ENCODE peak calls at places on chromosomes 5 and 9, in six cellular contexts. F, B, G, U, E and K are unnamed samples.

GRCh38 chr5:33936004-33936380 is 194 bp upstream of the RXFP3 start:
- DNase-seq in F (peak), B (peak), G (peak), U (no peak), E (no peak), K (peak)

GRCh38 chr5:52010430-52010829 is 627.2 kb downstream of the ISL1 start:
- DNase-seq in F (no peak), B (no peak), G (no peak), U (no peak), E (no peak), K (no peak)

GRCh38 chr9:131402738-131403492 is 9.0 kb downstream of the PRRC2B start:
- DNase-seq in F (peak), B (no peak), G (peak), U (peak), E (no peak), K (no peak)

GRCh38 chr9:93580654-93581380 is 4.4 kb downstream of the PHF2 start:
- DNase-seq in F (no peak), B (no peak), G (no peak), U (peak), E (no peak), K (no peak)

GRCh38 chr9:100575765-100576368 is 2.0 kb upstream of the CAVIN4 start:
- DNase-seq in F (no peak), B (no peak), G (peak), U (no peak), E (no peak), K (no peak)

GRCh38 chr5:7808998-7809397 is 41.9 kb downstream of the CFAP90 start:
- DNase-seq in F (no peak), B (no peak), G (no peak), U (no peak), E (no peak), K (no peak)

GRCh38 chr5:76196886-76197489 is 113.8 kb downstream of the SV2C start:
- DNase-seq in F (no peak), B (no peak), G (no peak), U (no peak), E (no peak), K (no peak)

GRCh38 chr9:122389195-122389594 is 18.4 kb downstream of the PTGS1 start:
- DNase-seq in F (no peak), B (no peak), G (no peak), U (peak), E (no peak), K (no peak)

GRCh38 chr9:115650768-115651167 is 502.8 kb upstream of the PAPPA start:
- DNase-seq in F (no peak), B (no peak), G (peak), U (no peak), E (no peak), K (no peak)

GRCh38 chr5:177336112-177336511 is 15.4 kb downstream of the LMAN2 start:
- DNase-seq in F (no peak), B (no peak), G (no peak), U (no peak), E (no peak), K (no peak)

GRCh38 chr9:2764371-2764770 is 47.1 kb downstream of the KCNV2 start:
- DNase-seq in F (no peak), B (no peak), G (no peak), U (no peak), E (no peak), K (no peak)

GRCh38 chr5:116289276-116289675 is 204.5 kb downstream of the COMMD10 start:
- DNase-seq in F (no peak), B (no peak), G (no peak), U (no peak), E (no peak), K (no peak)

GRCh38 chr5:93188876-93189485 is 392.0 kb downstream of the NR2F1-AS1 start:
- DNase-seq in F (no peak), B (no peak), G (no peak), U (no peak), E (no peak), K (no peak)

GRCh38 chr9:116174347-116174746 is 20.8 kb downstream of the PAPPA start:
- DNase-seq in F (peak), B (no peak), G (peak), U (no peak), E (no peak), K (no peak)

GRCh38 chr5:177607452-177608192 is 7.7 kb downstream of the B4GALT7 start:
- DNase-seq in F (peak), B (peak), G (peak), U (peak), E (peak), K (peak)

GRCh38 chr5:35717718-35718117 is 100.1 kb downstream of the SPEF2 start:
- DNase-seq in F (no peak), B (no peak), G (no peak), U (no peak), E (no peak), K (no peak)

GRCh38 chr9:86282979-86283535 is 719 bp upstream of the ISCA1 start:
- DNase-seq in F (peak), B (no peak), G (peak), U (no peak), E (no peak), K (no peak)

GRCh38 chr5:116626272-116626723 is 51.7 kb upstream of the SEMA6A start:
- DNase-seq in F (peak), B (no peak), G (peak), U (peak), E (no peak), K (no peak)

GRCh38 chr5:153461341-153461740 is 29.1 kb upstream of the GRIA1 start:
- DNase-seq in F (no peak), B (no peak), G (no peak), U (no peak), E (no peak), K (no peak)

DNA sequence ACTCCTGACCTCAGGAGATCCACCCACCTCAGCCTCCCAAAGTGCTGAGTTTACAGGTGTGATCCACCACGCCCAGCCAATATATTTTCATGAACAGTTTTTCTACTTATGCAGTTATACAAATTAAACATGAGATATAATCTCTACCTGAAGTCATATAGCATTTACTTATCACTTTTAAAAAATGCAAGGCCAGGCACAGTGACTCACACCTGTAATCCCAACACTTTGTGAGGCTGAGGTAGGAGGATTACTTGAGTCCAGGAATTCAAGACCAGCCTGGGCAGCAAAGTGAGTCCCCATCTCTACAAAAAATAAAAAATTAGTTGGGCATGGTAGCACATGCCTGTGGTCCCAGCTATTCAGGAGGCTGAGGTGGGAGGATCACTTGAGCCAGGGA is 164.7 kb upstream of the LHFPL2 start:
- DNase-seq in F (no peak), B (no peak), G (no peak), U (no peak), E (no peak), K (no peak)
- TF ChIP-seq CTCF in F (no peak), B (no peak), G (no peak), U (no peak), E (no peak), K (no peak)

DNA sequence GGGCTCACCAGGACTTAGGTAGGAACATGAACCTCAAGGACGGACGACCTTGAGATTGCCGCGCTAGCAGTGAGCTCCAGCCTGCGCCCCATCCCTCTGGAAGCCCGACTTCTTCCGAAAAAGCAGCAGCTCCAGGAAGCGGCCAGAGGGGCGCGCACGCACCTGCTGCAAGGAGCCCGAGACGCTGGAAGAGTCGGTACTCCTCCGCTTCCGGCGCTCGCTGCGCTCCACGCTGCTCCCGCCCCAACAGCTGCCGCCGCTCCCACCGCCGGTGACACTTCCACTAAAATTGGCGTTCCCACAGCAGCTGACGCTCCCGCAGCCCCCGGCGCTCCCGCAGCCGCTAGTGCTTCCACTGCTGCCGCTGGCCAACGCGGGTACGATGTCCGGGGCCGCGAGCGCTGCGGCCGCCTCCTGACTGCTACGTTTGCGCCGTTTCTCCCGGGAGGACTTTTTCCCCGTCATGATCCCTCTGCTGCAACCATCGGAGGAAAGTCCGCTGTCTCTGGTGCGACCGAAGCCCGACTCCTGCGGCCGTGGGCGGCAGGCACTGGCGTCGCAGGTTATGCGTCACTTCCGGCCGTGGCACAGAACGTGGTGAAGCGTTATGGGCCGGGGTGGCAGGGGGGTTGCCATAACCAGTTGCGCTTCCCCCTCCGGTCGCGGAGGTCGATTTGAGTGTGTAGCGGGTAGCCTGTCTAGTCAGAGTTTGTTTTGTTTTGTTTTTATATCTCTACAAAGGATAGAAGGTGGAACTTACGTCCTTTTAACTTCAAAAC is at the start of gene CAAP1:
- DNase-seq in F (peak), B (peak), G (peak), U (peak), E (peak), K (peak)
- TF ChIP-seq CTCF in F (peak), B (no peak), G (peak), U (no peak), E (peak), K (peak)

GRCh38 chr5:68661237-68661636 is 432.6 kb upstream of the SLC30A5 start:
- DNase-seq in F (peak), B (no peak), G (no peak), U (no peak), E (no peak), K (no peak)
- TF ChIP-seq CTCF in F (peak), B (no peak), G (peak), U (no peak), E (no peak), K (peak)

GRCh38 chr5:56829137-56829536 is 13.8 kb downstream of the MAP3K1 start:
- DNase-seq in F (no peak), B (no peak), G (no peak), U (no peak), E (no peak), K (no peak)

GRCh38 chr5:56824019-56824418 is 8.7 kb downstream of the MAP3K1 start:
- DNase-seq in F (no peak), B (no peak), G (no peak), U (no peak), E (no peak), K (no peak)

GRCh38 chr5:56827923-56828322 is 12.6 kb downstream of the MAP3K1 start:
- DNase-seq in F (no peak), B (no peak), G (no peak), U (no peak), E (no peak), K (no peak)

GRCh38 chr5:56825222-56825824 is 10.0 kb downstream of the MAP3K1 start:
- DNase-seq in F (no peak), B (no peak), G (no peak), U (no peak), E (no peak), K (no peak)

DNA sequence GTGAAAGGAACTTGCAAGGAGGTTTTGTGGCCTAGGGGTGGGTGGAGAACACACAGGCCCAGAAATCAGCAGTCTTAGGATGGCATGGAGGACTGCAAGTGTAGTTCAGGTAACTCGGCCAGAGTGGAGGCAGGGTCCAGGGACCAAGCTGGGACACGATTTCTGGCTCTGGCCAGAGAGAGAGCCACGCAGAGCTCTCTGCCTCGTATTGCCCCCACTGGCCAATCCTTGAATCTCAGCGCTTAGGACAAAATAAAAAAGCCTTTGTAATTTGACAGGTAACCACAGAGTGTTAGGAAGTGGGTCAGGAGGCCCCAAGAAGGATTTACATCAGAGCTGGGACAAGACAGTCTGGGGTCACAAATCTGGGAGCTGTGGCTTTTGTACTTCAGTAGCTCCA is 11.7 kb downstream of the MAP3K1 start:
- DNase-seq in F (no peak), B (no peak), G (no peak), U (no peak), E (no peak), K (no peak)
- TF ChIP-seq CTCF in F (peak), B (no peak), G (peak), U (no peak), E (peak), K (peak)

DNA sequence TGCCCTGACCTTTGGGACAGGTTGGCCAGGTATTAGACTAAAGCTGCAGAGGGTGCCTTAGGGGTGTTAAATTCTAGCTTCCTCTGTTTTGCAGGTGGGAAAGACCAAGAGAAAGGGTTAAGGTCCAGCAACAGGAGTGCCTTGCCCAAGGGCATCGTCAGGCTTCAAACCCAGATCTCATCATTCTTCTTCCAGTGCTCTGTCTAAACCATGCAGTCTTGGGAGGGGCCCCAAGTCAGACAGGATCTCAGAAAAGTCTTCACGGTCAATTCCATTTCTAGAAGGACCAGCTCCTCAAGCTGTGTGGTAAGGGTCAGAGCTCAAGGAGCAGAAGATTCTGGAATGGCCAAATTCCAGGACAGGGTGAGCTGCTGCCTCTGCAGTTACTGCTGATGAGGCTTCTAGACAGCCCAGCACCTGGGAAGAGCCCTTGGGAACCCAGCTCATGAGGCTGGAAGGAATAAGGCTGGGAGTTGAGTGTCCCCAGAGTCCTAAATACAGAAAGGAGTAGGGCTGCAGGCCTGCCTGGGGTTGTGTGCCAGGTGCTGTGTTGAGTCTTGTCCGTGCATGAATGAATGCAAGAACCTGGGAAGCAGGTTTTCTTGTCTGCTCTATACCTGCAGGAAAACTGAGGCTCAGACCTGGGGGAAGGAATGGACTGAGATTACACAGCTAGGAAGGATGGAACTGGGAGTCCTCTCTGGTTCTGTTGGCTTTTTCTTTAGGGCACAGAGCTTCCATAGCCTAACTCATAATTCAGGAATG is 69.3 kb downstream of the WWC1 start:
- DNase-seq in F (no peak), B (no peak), G (no peak), U (no peak), E (no peak), K (no peak)
- TF ChIP-seq CTCF in F (no peak), B (no peak), G (no peak), U (no peak), E (no peak), K (no peak)

GRCh38 chr9:5714501-5715401 is 85.8 kb downstream of the RIC1 start:
- DNase-seq in F (peak), B (no peak), G (peak), U (no peak), E (no peak), K (no peak)
- TF ChIP-seq CTCF in F (peak), B (no peak), G (peak), U (no peak), E (no peak), K (peak)

GRCh38 chr5:158759276-158759675 is 340.4 kb downstream of the EBF1 start:
- DNase-seq in F (no peak), B (no peak), G (no peak), U (no peak), E (no peak), K (no peak)

GRCh38 chr5:158755971-158756370 is 343.7 kb downstream of the EBF1 start:
- DNase-seq in F (no peak), B (no peak), G (peak), U (no peak), E (no peak), K (no peak)

GRCh38 chr5:158758666-158759065 is 341.1 kb downstream of the EBF1 start:
- DNase-seq in F (no peak), B (no peak), G (peak), U (no peak), E (no peak), K (no peak)

GRCh38 chr5:158755221-158755620 is 344.5 kb downstream of the EBF1 start:
- DNase-seq in F (no peak), B (no peak), G (no peak), U (no peak), E (no peak), K (no peak)

DNA sequence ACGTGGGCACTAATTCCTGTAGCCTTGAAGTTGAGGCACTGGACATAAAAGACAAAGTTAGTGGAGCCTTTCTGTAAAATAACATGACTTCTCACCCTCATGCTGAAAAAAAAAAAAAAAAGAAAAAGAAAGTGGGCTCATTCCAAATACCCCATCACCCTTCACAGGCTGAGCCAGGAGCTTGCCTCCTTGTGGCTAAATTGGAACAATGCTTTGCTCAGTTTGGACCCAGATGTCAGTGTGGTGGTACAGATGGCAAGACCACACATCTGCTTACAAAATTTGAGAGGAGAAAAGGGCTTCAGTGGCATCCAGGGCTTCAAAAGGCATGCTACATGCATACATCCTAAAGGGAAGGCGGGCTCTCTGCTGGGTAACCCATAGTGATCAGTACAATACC is 342.8 kb downstream of the EBF1 start:
- DNase-seq in F (no peak), B (no peak), G (peak), U (no peak), E (no peak), K (no peak)
- TF ChIP-seq CTCF in F (no peak), B (no peak), G (peak), U (no peak), E (no peak), K (peak)

GRCh38 chr5:180866296-180866695 is 5.2 kb upstream of the ZFP62 start:
- DNase-seq in F (peak), B (no peak), G (no peak), U (no peak), E (no peak), K (no peak)

GRCh38 chr5:180862645-180863044 is 1.6 kb upstream of the ZFP62 start:
- DNase-seq in F (no peak), B (no peak), G (no peak), U (no peak), E (no peak), K (no peak)

GRCh38 chr5:180860273-180860886 is 696 bp downstream of the ZFP62 start:
- DNase-seq in F (peak), B (peak), G (peak), U (no peak), E (peak), K (no peak)

GRCh38 chr5:180866985-180867384 is 5.9 kb upstream of the ZFP62 start:
- DNase-seq in F (no peak), B (no peak), G (no peak), U (no peak), E (no peak), K (no peak)

GRCh38 chr5:180860887-180861822 is at the start of gene ZFP62:
- DNase-seq in F (peak), B (peak), G (peak), U (peak), E (peak), K (peak)
- TF ChIP-seq CTCF in F (no peak), B (no peak), G (peak), U (no peak), E (no peak), K (no peak)

DNA sequence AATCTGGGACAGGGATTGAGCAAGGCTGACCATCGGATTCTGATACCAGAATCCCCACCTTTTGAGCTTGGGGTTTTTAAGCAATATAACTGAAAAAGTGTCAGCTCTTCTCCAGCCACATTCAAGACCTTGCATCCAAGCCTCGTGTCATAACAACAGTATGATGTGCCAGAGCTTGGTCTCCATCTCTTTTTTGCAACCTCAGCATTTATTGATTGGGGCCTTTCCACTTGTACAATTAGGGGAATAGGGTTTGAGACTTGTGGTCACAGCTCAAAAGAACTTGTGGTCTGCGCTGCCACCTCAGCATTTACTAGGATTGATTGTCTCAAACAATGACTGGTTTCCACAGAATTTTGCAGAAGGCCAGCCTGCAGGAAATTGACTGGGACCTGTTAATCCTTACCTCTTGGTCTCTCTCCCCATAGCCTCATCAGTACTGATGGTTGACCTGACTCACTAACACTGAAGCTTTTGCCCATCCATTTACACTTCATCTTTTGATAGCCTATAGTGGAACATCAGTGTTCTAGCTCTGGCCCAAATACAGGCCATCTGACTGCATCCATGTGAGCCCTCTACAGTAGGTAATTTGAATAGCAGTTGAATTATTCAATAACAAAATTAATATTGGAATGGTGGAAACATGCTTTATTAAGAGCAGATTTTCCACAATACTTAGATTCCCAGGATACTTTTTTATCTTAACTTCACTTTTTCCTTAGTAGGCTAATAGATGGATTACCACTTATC is 381.6 kb upstream of the PRR16 start:
- DNase-seq in F (no peak), B (no peak), G (no peak), U (no peak), E (no peak), K (no peak)
- TF ChIP-seq CTCF in F (no peak), B (no peak), G (no peak), U (no peak), E (no peak), K (no peak)